ENCODE peak calls at places on chromosomes 13 and 19, in ten cellular contexts. One of them, this sample, is unnamed.

GRCh38 chr19:294819-295686 is 3.9 kb upstream of the PLPP2 start:
- DNase-seq in heart right ventricle: no peak
- DNase-seq in activated CD4-positive, alpha-beta T cell treated with anti-CD3 and anti-CD28 coated beads, Interleukin-2, amount 50 U/mL, for 48 hours: peak; percentile 55
- DNase-seq in BE2C: no peak
- DNase-seq in upper lobe of right lung: peak; percentile 77
- DNase-seq in KG1: no peak
- DNase-seq in astrocyte of the cerebellum: no peak
- DNase-seq in stimulated activated CD4-positive, alpha-beta T cell treated with anti-CD3 and anti-CD28 coated beads, Interleukin-4, amount 100 ng/mL, for 1 hour: peak; percentile 60
- DNase-seq in NCI-H1436: peak; percentile 52
- DNase-seq in mesendoderm: peak; percentile 55
- DNase-seq in this sample: peak; percentile 32

GRCh38 chr13:113650275-113650674 is 7.7 kb downstream of the ATP4B start:
- DNase-seq in heart right ventricle: no peak
- DNase-seq in activated CD4-positive, alpha-beta T cell treated with anti-CD3 and anti-CD28 coated beads, Interleukin-2, amount 50 U/mL, for 48 hours: no peak
- DNase-seq in BE2C: peak; percentile 6
- DNase-seq in upper lobe of right lung: peak; percentile 83
- DNase-seq in KG1: no peak
- DNase-seq in astrocyte of the cerebellum: no peak
- DNase-seq in stimulated activated CD4-positive, alpha-beta T cell treated with anti-CD3 and anti-CD28 coated beads, Interleukin-4, amount 100 ng/mL, for 1 hour: no peak
- DNase-seq in NCI-H1436: no peak
- DNase-seq in mesendoderm: no peak
- DNase-seq in this sample: no peak

GRCh38 chr19:17706750-17707181 is 12.5 kb upstream of the MAP1S start:
- DNase-seq in heart right ventricle: no peak
- DNase-seq in activated CD4-positive, alpha-beta T cell treated with anti-CD3 and anti-CD28 coated beads, Interleukin-2, amount 50 U/mL, for 48 hours: peak; percentile 13
- DNase-seq in BE2C: peak; percentile 97
- DNase-seq in upper lobe of right lung: no peak
- DNase-seq in KG1: no peak
- DNase-seq in astrocyte of the cerebellum: no peak
- DNase-seq in stimulated activated CD4-positive, alpha-beta T cell treated with anti-CD3 and anti-CD28 coated beads, Interleukin-4, amount 100 ng/mL, for 1 hour: no peak
- DNase-seq in NCI-H1436: no peak
- DNase-seq in mesendoderm: peak; percentile 91
- DNase-seq in this sample: peak; percentile 75

GRCh38 chr19:46546194-46546896 is 50.7 kb upstream of the PNMA8B start:
- DNase-seq in heart right ventricle: no peak
- DNase-seq in activated CD4-positive, alpha-beta T cell treated with anti-CD3 and anti-CD28 coated beads, Interleukin-2, amount 50 U/mL, for 48 hours: no peak
- DNase-seq in BE2C: peak; percentile 61
- DNase-seq in upper lobe of right lung: peak; percentile 73
- DNase-seq in KG1: no peak
- DNase-seq in astrocyte of the cerebellum: no peak
- DNase-seq in stimulated activated CD4-positive, alpha-beta T cell treated with anti-CD3 and anti-CD28 coated beads, Interleukin-4, amount 100 ng/mL, for 1 hour: no peak
- DNase-seq in NCI-H1436: no peak
- DNase-seq in mesendoderm: peak; percentile 78
- DNase-seq in this sample: peak; percentile 40

GRCh38 chr13:45786293-45786920 is 65.1 kb downstream of the SIAH3 start:
- DNase-seq in heart right ventricle: no peak
- DNase-seq in activated CD4-positive, alpha-beta T cell treated with anti-CD3 and anti-CD28 coated beads, Interleukin-2, amount 50 U/mL, for 48 hours: no peak
- DNase-seq in BE2C: no peak
- DNase-seq in upper lobe of right lung: no peak
- DNase-seq in KG1: no peak
- DNase-seq in astrocyte of the cerebellum: no peak
- DNase-seq in stimulated activated CD4-positive, alpha-beta T cell treated with anti-CD3 and anti-CD28 coated beads, Interleukin-4, amount 100 ng/mL, for 1 hour: no peak
- DNase-seq in NCI-H1436: no peak
- DNase-seq in mesendoderm: no peak
- DNase-seq in this sample: no peak

GRCh38 chr13:30829788-30830637 is 76.1 kb upstream of the MEDAG start:
- DNase-seq in heart right ventricle: no peak
- DNase-seq in activated CD4-positive, alpha-beta T cell treated with anti-CD3 and anti-CD28 coated beads, Interleukin-2, amount 50 U/mL, for 48 hours: no peak
- DNase-seq in BE2C: no peak
- DNase-seq in upper lobe of right lung: no peak
- DNase-seq in KG1: no peak
- DNase-seq in astrocyte of the cerebellum: no peak
- DNase-seq in stimulated activated CD4-positive, alpha-beta T cell treated with anti-CD3 and anti-CD28 coated beads, Interleukin-4, amount 100 ng/mL, for 1 hour: no peak
- DNase-seq in NCI-H1436: no peak
- DNase-seq in mesendoderm: no peak
- DNase-seq in this sample: peak; percentile 100

GRCh38 chr19:19535311-19536191 is 2.5 kb upstream of the CILP2 start:
- DNase-seq in heart right ventricle: no peak
- DNase-seq in activated CD4-positive, alpha-beta T cell treated with anti-CD3 and anti-CD28 coated beads, Interleukin-2, amount 50 U/mL, for 48 hours: no peak
- DNase-seq in BE2C: no peak
- DNase-seq in upper lobe of right lung: no peak
- DNase-seq in KG1: no peak
- DNase-seq in astrocyte of the cerebellum: no peak
- DNase-seq in stimulated activated CD4-positive, alpha-beta T cell treated with anti-CD3 and anti-CD28 coated beads, Interleukin-4, amount 100 ng/mL, for 1 hour: no peak
- DNase-seq in NCI-H1436: no peak
- DNase-seq in mesendoderm: no peak
- DNase-seq in this sample: no peak

GRCh38 chr19:44401108-44401786 is at the start of gene ZNF285:
- DNase-seq in heart right ventricle: peak; percentile 95
- DNase-seq in activated CD4-positive, alpha-beta T cell treated with anti-CD3 and anti-CD28 coated beads, Interleukin-2, amount 50 U/mL, for 48 hours: peak; percentile 77
- DNase-seq in BE2C: peak; percentile 96
- DNase-seq in upper lobe of right lung: peak; percentile 93
- DNase-seq in KG1: no peak
- DNase-seq in astrocyte of the cerebellum: peak; percentile 90
- DNase-seq in stimulated activated CD4-positive, alpha-beta T cell treated with anti-CD3 and anti-CD28 coated beads, Interleukin-4, amount 100 ng/mL, for 1 hour: peak; percentile 74
- DNase-seq in NCI-H1436: no peak
- DNase-seq in mesendoderm: peak; percentile 98
- DNase-seq in this sample: peak; percentile 97

GRCh38 chr13:109509154-109509905 is 277.1 kb downstream of the IRS2 start:
- DNase-seq in heart right ventricle: no peak
- DNase-seq in activated CD4-positive, alpha-beta T cell treated with anti-CD3 and anti-CD28 coated beads, Interleukin-2, amount 50 U/mL, for 48 hours: no peak
- DNase-seq in BE2C: no peak
- DNase-seq in upper lobe of right lung: no peak
- DNase-seq in KG1: no peak
- DNase-seq in astrocyte of the cerebellum: peak; percentile 65
- DNase-seq in stimulated activated CD4-positive, alpha-beta T cell treated with anti-CD3 and anti-CD28 coated beads, Interleukin-4, amount 100 ng/mL, for 1 hour: no peak
- DNase-seq in NCI-H1436: no peak
- DNase-seq in mesendoderm: no peak
- DNase-seq in this sample: no peak

GRCh38 chr13:112174476-112175110 is 107.6 kb downstream of the SOX1 start:
- DNase-seq in heart right ventricle: no peak
- DNase-seq in activated CD4-positive, alpha-beta T cell treated with anti-CD3 and anti-CD28 coated beads, Interleukin-2, amount 50 U/mL, for 48 hours: no peak
- DNase-seq in BE2C: no peak
- DNase-seq in upper lobe of right lung: no peak
- DNase-seq in KG1: no peak
- DNase-seq in astrocyte of the cerebellum: peak; percentile 2
- DNase-seq in stimulated activated CD4-positive, alpha-beta T cell treated with anti-CD3 and anti-CD28 coated beads, Interleukin-4, amount 100 ng/mL, for 1 hour: no peak
- DNase-seq in NCI-H1436: no peak
- DNase-seq in mesendoderm: no peak
- DNase-seq in this sample: no peak

GRCh38 chr19:10896851-10897526 is 25.6 kb downstream of the CARM1 start:
- DNase-seq in heart right ventricle: no peak
- DNase-seq in activated CD4-positive, alpha-beta T cell treated with anti-CD3 and anti-CD28 coated beads, Interleukin-2, amount 50 U/mL, for 48 hours: no peak
- DNase-seq in BE2C: no peak
- DNase-seq in upper lobe of right lung: no peak
- DNase-seq in KG1: no peak
- DNase-seq in astrocyte of the cerebellum: no peak
- DNase-seq in stimulated activated CD4-positive, alpha-beta T cell treated with anti-CD3 and anti-CD28 coated beads, Interleukin-4, amount 100 ng/mL, for 1 hour: no peak
- DNase-seq in NCI-H1436: peak; percentile 34
- DNase-seq in mesendoderm: no peak
- DNase-seq in this sample: no peak

GRCh38 chr19:13037718-13038117 is 42.4 kb downstream of the NFIX start:
- DNase-seq in heart right ventricle: no peak
- DNase-seq in activated CD4-positive, alpha-beta T cell treated with anti-CD3 and anti-CD28 coated beads, Interleukin-2, amount 50 U/mL, for 48 hours: no peak
- DNase-seq in BE2C: no peak
- DNase-seq in upper lobe of right lung: no peak
- DNase-seq in KG1: no peak
- DNase-seq in astrocyte of the cerebellum: no peak
- DNase-seq in stimulated activated CD4-positive, alpha-beta T cell treated with anti-CD3 and anti-CD28 coated beads, Interleukin-4, amount 100 ng/mL, for 1 hour: no peak
- DNase-seq in NCI-H1436: no peak
- DNase-seq in mesendoderm: no peak
- DNase-seq in this sample: no peak

GRCh38 chr19:36420961-36421748 is 2.7 kb upstream of the ZFP82 start:
- DNase-seq in heart right ventricle: peak; percentile 54
- DNase-seq in activated CD4-positive, alpha-beta T cell treated with anti-CD3 and anti-CD28 coated beads, Interleukin-2, amount 50 U/mL, for 48 hours: no peak
- DNase-seq in BE2C: no peak
- DNase-seq in upper lobe of right lung: no peak
- DNase-seq in KG1: no peak
- DNase-seq in astrocyte of the cerebellum: no peak
- DNase-seq in stimulated activated CD4-positive, alpha-beta T cell treated with anti-CD3 and anti-CD28 coated beads, Interleukin-4, amount 100 ng/mL, for 1 hour: no peak
- DNase-seq in NCI-H1436: no peak
- DNase-seq in mesendoderm: peak; percentile 63
- DNase-seq in this sample: no peak

GRCh38 chr13:40087021-40088002 is 431.9 kb downstream of the COG6 start:
- DNase-seq in heart right ventricle: no peak
- DNase-seq in activated CD4-positive, alpha-beta T cell treated with anti-CD3 and anti-CD28 coated beads, Interleukin-2, amount 50 U/mL, for 48 hours: no peak
- DNase-seq in BE2C: no peak
- DNase-seq in upper lobe of right lung: no peak
- DNase-seq in KG1: no peak
- DNase-seq in astrocyte of the cerebellum: no peak
- DNase-seq in stimulated activated CD4-positive, alpha-beta T cell treated with anti-CD3 and anti-CD28 coated beads, Interleukin-4, amount 100 ng/mL, for 1 hour: no peak
- DNase-seq in NCI-H1436: peak; percentile 44
- DNase-seq in mesendoderm: no peak
- DNase-seq in this sample: no peak

GRCh38 chr13:29791508-29791907 is 58.9 kb downstream of the UBL3 start:
- DNase-seq in heart right ventricle: no peak
- DNase-seq in activated CD4-positive, alpha-beta T cell treated with anti-CD3 and anti-CD28 coated beads, Interleukin-2, amount 50 U/mL, for 48 hours: no peak
- DNase-seq in BE2C: no peak
- DNase-seq in upper lobe of right lung: no peak
- DNase-seq in KG1: no peak
- DNase-seq in astrocyte of the cerebellum: no peak
- DNase-seq in stimulated activated CD4-positive, alpha-beta T cell treated with anti-CD3 and anti-CD28 coated beads, Interleukin-4, amount 100 ng/mL, for 1 hour: no peak
- DNase-seq in NCI-H1436: no peak
- DNase-seq in mesendoderm: no peak
- DNase-seq in this sample: no peak